ENCODE peak calls at places on chromosomes 6 and 20, in ten cellular contexts. G is naive thymus-derived CD4-positive, alpha-beta T cell; P is HT1080; E is ovary; D is NCI-H226; N is GM12864; A is stimulated activated CD4-positive, alpha-beta T cell treated with anti-CD3 and anti-CD28 coated beads, Interleukin-15, amount 100 ng/mL, for 48 hours; R is EL; J is nucleus accumbens; Q is H7. H is an unnamed sample.

GRCh38 chr6:159943101-159943632 is 25.7 kb upstream of the IGF2R start:
- DNase-seq in A (no peak), P (peak), D (no peak), R (peak), J (no peak), N (no peak), Q (no peak), G (no peak), E (peak), H (no peak)

GRCh38 chr6:6314601-6315000 is 5.9 kb downstream of the F13A1 start:
- DNase-seq in J (no peak), G (no peak), Q (no peak), R (no peak), N (no peak), E (no peak), A (no peak), P (no peak), D (no peak), H (no peak)

GRCh38 chr6:3195695-3196497 is 31.6 kb downstream of the TUBB2B start:
- DNase-seq in G (no peak), D (no peak), N (no peak), E (no peak), P (no peak), R (no peak), A (no peak), Q (peak), J (no peak), H (peak)

GRCh38 chr20:41138217-41138526 is 829 bp downstream of the PLCG1 start:
- DNase-seq in Q (no peak), D (no peak), J (no peak), E (no peak), R (no peak), P (no peak), G (no peak), A (no peak), N (no peak), H (no peak)

GRCh38 chr6:104580452-104580851 is 279.3 kb downstream of the HACE1 start:
- DNase-seq in N (no peak), A (no peak), J (no peak), G (no peak), P (no peak), Q (no peak), D (no peak), R (no peak), E (no peak), H (no peak)

GRCh38 chr6:27879795-27880194 is 32.4 kb downstream of the OR2B2 start:
- DNase-seq in R (no peak), J (no peak), E (no peak), D (no peak), G (no peak), Q (no peak), P (no peak), N (no peak), A (no peak), H (no peak)

GRCh38 chr6:11475019-11475418 is 62.5 kb upstream of the TMEM170B start:
- DNase-seq in N (no peak), P (no peak), E (no peak), Q (no peak), J (no peak), A (no peak), G (no peak), R (no peak), D (no peak), H (no peak)

GRCh38 chr6:159221486-159222170 is 52.4 kb downstream of the FNDC1 start:
- DNase-seq in P (no peak), E (no peak), D (no peak), Q (peak), N (no peak), J (no peak), G (no peak), A (no peak), R (no peak), H (no peak)

GRCh38 chr6:132978685-132979084 is 164.3 kb downstream of the RPS12 start:
- DNase-seq in Q (no peak), J (no peak), P (no peak), R (no peak), N (no peak), D (no peak), E (no peak), A (no peak), G (no peak), H (no peak)

GRCh38 chr6:81769834-81770233 is 17.4 kb upstream of the TENT5A start:
- DNase-seq in Q (no peak), P (no peak), G (no peak), N (no peak), D (no peak), E (no peak), J (no peak), A (no peak), R (peak), H (no peak)

GRCh38 chr20:4082406-4083102 is 67.2 kb upstream of the RNF24 start:
- DNase-seq in G (no peak), A (peak), R (peak), J (no peak), D (no peak), P (peak), E (no peak), N (no peak), Q (peak), H (no peak)

GRCh38 chr20:25632940-25633790 is 9.4 kb upstream of the NANP start:
- DNase-seq in P (peak), A (no peak), J (no peak), Q (no peak), N (no peak), G (no peak), R (peak), E (no peak), D (peak), H (no peak)

GRCh38 chr6:74657033-74657432 is 548.8 kb downstream of the COL12A1 start:
- DNase-seq in G (no peak), J (no peak), P (peak), E (no peak), R (peak), Q (no peak), D (no peak), N (no peak), A (no peak), H (no peak)